ENCODE peak calls at places on chromosome 20, in five cellular contexts. J is psoas muscle, Q is omental fat pad, P is B cell, I is activated B cell treated with CpG ODN at 0.5 μM for 24 hours. C is an unnamed sample.

GRCh38 chr20:63071541-63072181 is 64.9 kb upstream of the BHLHE23 start:
- DNase-seq in J (no peak), Q (no peak), P (peak; percentile 20), I (no peak), C (no peak)

GRCh38 chr20:53750827-53751393 is 157.3 kb upstream of the ZNF217 start:
- DNase-seq in J (no peak), Q (no peak), P (no peak), I (no peak), C (peak; percentile 40)

GRCh38 chr20:3204124-3204794 is at the start of gene DDRGK1:
- DNase-seq in J (peak; percentile 87), Q (peak; percentile 94), P (peak; percentile 97), I (peak; percentile 93), C (peak; percentile 94)

GRCh38 chr20:34954905-34955231 is 738 bp downstream of the GSS start:
- DNase-seq in J (peak; percentile 50), Q (no peak), P (no peak), I (no peak), C (no peak)

GRCh38 chr20:30286157-30286556 is 971.3 kb upstream of the DEFB115 start:
- DNase-seq in J (no peak), Q (no peak), P (no peak), I (no peak), C (no peak)

GRCh38 chr20:63441136-63441776 is 31.2 kb downstream of the KCNQ2 start:
- DNase-seq in J (no peak), Q (no peak), P (no peak), I (no peak), C (no peak)

GRCh38 chr20:2778602-2779321 is 21.7 kb downstream of the CPXM1 start:
- DNase-seq in J (no peak), Q (no peak), P (no peak), I (no peak), C (no peak)

GRCh38 chr20:25288291-25289181 is 40.7 kb downstream of the PYGB start:
- DNase-seq in J (no peak), Q (no peak), P (no peak), I (no peak), C (no peak)

GRCh38 chr20:48875914-48876240 is 45.6 kb upstream of the ARFGEF2 start:
- DNase-seq in J (no peak), Q (no peak), P (no peak), I (peak; percentile 25), C (no peak)

GRCh38 chr20:62066983-62067433 is 1.3 kb upstream of the TAF4 start:
- DNase-seq in J (no peak), Q (no peak), P (peak; percentile 42), I (no peak), C (no peak)

GRCh38 chr20:49620364-49621240 is 52.7 kb upstream of the PTGIS start:
- DNase-seq in J (no peak), Q (no peak), P (peak; percentile 54), I (peak; percentile 42), C (no peak)

GRCh38 chr20:20207872-20208271 is 155.5 kb downstream of the CFAP61 start:
- DNase-seq in J (no peak), Q (no peak), P (no peak), I (no peak), C (peak; percentile 57)

GRCh38 chr20:39874049-39874893 is 814.8 kb downstream of the MAFB start:
- DNase-seq in J (peak; percentile 63), Q (peak; percentile 50), P (peak; percentile 59), I (peak; percentile 23), C (no peak)

GRCh38 chr20:39225978-39226377 is 263.8 kb downstream of the DHX35 start:
- DNase-seq in J (no peak), Q (no peak), P (no peak), I (no peak), C (no peak)

GRCh38 chr20:40606660-40607059 is 82.4 kb downstream of the MAFB start:
- DNase-seq in J (no peak), Q (no peak), P (no peak), I (no peak), C (no peak)

GRCh38 chr20:21511850-21512633 is 1.8 kb downstream of the NKX2-2 start:
- DNase-seq in J (no peak), Q (no peak), P (no peak), I (no peak), C (no peak)

GRCh38 chr20:59185809-59186208 is 22.2 kb downstream of the ZNF831 start:
- DNase-seq in J (no peak), Q (no peak), P (no peak), I (no peak), C (no peak)

GRCh38 chr20:757509-757908 is 10.8 kb downstream of the SLC52A3 start:
- DNase-seq in J (no peak), Q (no peak), P (no peak), I (no peak), C (no peak)

GRCh38 chr20:32438331-32438858 is 80.3 kb downstream of the ASXL1 start:
- DNase-seq in J (no peak), Q (no peak), P (no peak), I (no peak), C (no peak)

GRCh38 chr20:22288957-22289356 is 295.4 kb downstream of the FOXA2 start:
- DNase-seq in J (no peak), Q (no peak), P (no peak), I (no peak), C (no peak)

GRCh38 chr20:64185276-64185900 is 21.1 kb downstream of the MYT1 start:
- DNase-seq in J (no peak), Q (no peak), P (no peak), I (no peak), C (no peak)

GRCh38 chr20:64164123-64164836 is at the start of gene MYT1:
- DNase-seq in J (no peak), Q (no peak), P (no peak), I (no peak), C (no peak)

GRCh38 chr20:63698739-63699465 is 2.5 kb downstream of the TNFRSF6B start:
- DNase-seq in J (peak; percentile 85), Q (no peak), P (peak; percentile 11), I (no peak), C (no peak)

GRCh38 chr20:24605937-24606455 is 136.6 kb downstream of the SYNDIG1 start:
- DNase-seq in J (no peak), Q (no peak), P (no peak), I (no peak), C (no peak)

GRCh38 chr20:62936996-62937352 is 973 bp upstream of the GID8 start:
- DNase-seq in J (no peak), Q (no peak), P (no peak), I (no peak), C (no peak)

GRCh38 chr20:22339091-22339881 is 245.1 kb downstream of the FOXA2 start:
- DNase-seq in J (no peak), Q (no peak), P (peak; percentile 65), I (no peak), C (no peak)

GRCh38 chr20:872855-873520 is 39.5 kb downstream of the FAM110A start:
- DNase-seq in J (no peak), Q (no peak), P (no peak), I (no peak), C (peak; percentile 33)

GRCh38 chr20:41173161-41173721 is 35.9 kb downstream of the PLCG1 start:
- DNase-seq in J (peak; percentile 88), Q (peak; percentile 79), P (peak; percentile 76), I (peak; percentile 67), C (peak; percentile 58)

GRCh38 chr20:21289651-21290050 is 13.5 kb upstream of the XRN2 start:
- DNase-seq in J (no peak), Q (no peak), P (no peak), I (no peak), C (no peak)

GRCh38 chr20:63518946-63519764 is 1.4 kb upstream of the PPDPF start:
- DNase-seq in J (no peak), Q (no peak), P (peak; percentile 21), I (no peak), C (no peak)

GRCh38 chr20:33423141-33423834 is 20.3 kb downstream of the SNTA1 start:
- DNase-seq in J (peak; percentile 86), Q (no peak), P (no peak), I (no peak), C (no peak)

GRCh38 chr20:61589055-61589385 is 337.0 kb downstream of the CDH4 start:
- DNase-seq in J (no peak), Q (no peak), P (no peak), I (no peak), C (no peak)

GRCh38 chr20:37901280-37901666 is 1.7 kb upstream of the VSTM2L start:
- DNase-seq in J (no peak), Q (no peak), P (no peak), I (no peak), C (no peak)

DNA sequence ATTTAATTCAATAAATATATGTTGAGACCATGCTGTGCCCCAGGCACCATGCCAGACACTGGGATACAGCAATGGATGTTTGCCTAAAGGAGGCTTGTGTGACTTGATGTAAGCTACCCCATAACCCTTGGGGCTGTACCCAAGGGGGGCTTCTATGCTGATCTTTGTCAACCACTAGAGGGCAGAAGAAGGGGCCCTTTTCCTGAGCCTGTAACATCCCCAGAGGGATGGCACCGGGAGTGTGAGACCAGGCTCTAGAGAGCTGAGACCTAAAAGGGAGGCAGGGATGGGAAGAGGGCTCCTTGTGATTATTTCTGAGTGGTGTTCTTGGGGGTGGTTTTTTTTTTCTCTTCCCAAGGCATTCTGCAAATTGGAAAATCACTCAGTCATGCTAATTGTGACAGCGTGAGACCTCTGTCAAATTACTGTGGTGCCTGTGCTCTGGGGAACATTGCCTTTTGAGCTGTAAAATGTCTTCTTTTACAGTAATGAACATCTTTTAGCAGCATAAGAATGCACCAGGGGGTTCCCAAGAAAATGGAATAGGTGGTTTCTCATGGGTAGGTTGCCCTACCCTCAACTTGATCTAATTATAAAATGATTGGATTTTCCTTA is 138.8 kb upstream of the SLC24A3 start:
- DNase-seq in J (no peak), Q (no peak), P (no peak), I (no peak), C (no peak)
- TF ChIP-seq CTCF in J (peak; percentile 16), Q (no peak), P (no peak), I (no peak), C (no peak)

GRCh38 chr20:19056909-19057308 is 155.5 kb upstream of the SLC24A3 start:
- DNase-seq in J (no peak), Q (no peak), P (peak; percentile 17), I (no peak), C (no peak)
- TF ChIP-seq CTCF in J (no peak), Q (no peak), P (peak; percentile 23), I (no peak), C (no peak)

GRCh38 chr20:51563597-51564332 is 21.2 kb upstream of the NFATC2 start:
- DNase-seq in J (peak; percentile 57), Q (peak; percentile 38), P (peak; percentile 16), I (no peak), C (no peak)

GRCh38 chr20:51563141-51563596 is 20.6 kb upstream of the NFATC2 start:
- DNase-seq in J (no peak), Q (no peak), P (peak; percentile 14), I (no peak), C (no peak)

GRCh38 chr20:51560550-51561307 is 18.2 kb upstream of the NFATC2 start:
- DNase-seq in J (no peak), Q (no peak), P (no peak), I (no peak), C (no peak)

GRCh38 chr20:51562027-51562333 is 19.5 kb upstream of the NFATC2 start:
- DNase-seq in J (no peak), Q (no peak), P (peak; percentile 9), I (no peak), C (no peak)

GRCh38 chr20:51562334-51563140 is 20.0 kb upstream of the NFATC2 start:
- DNase-seq in J (peak; percentile 75), Q (peak; percentile 45), P (peak; percentile 38), I (peak; percentile 28), C (no peak)
- TF ChIP-seq CTCF in J (no peak), Q (no peak), P (no peak), I (no peak), C (no peak)

GRCh38 chr20:56504373-56505005 is 20.1 kb upstream of the FAM209A start:
- DNase-seq in J (no peak), Q (no peak), P (peak; percentile 8), I (no peak), C (no peak)
- TF ChIP-seq CTCF in J (no peak), Q (no peak), P (peak; percentile 60), I (no peak), C (peak; percentile 67)

C was measured in natural killer cell.